ENCODE peak calls at places on chromosomes 3 and 15, in ten cellular contexts. J is skeletal muscle cell; R is astrocyte of the spinal cord; I is GM20000; Y is ecto neural progenitor cell; F is HT1080; V is ovary; W is CD8-positive, alpha-beta memory T cell; M is activated CD4-positive, alpha-beta T cell treated with anti-CD3 and anti-CD28 coated beads for 48 hours; A is stimulated activated effector memory CD8-positive, alpha-beta T cell treated with anti-CD3 and anti-CD28 coated beads, Interleukin-12 subunit alpha, Interleukin-12 subunit beta, amount 100 ng/mL, for 72 hours. U is an unnamed sample.

GRCh38 chr3:52205727-52206372 is 7.9 kb downstream of the ALAS1 start:
- DNase-seq in J (no peak), R (peak; percentile 39), I (no peak), Y (no peak), F (peak; percentile 62), V (no peak), W (no peak), M (no peak), A (no peak), U (peak; percentile 83)

GRCh38 chr3:172836390-172836997 is 86.0 kb downstream of the ECT2 start:
- DNase-seq in J (no peak), R (peak; percentile 49), I (no peak), Y (no peak), F (peak; percentile 59), V (no peak), W (no peak), M (peak; percentile 43), A (no peak), U (peak; percentile 72)

GRCh38 chr15:67178569-67179210 is 75.8 kb downstream of the AAGAB start:
- DNase-seq in J (peak; percentile 90), R (peak; percentile 99), I (no peak), Y (no peak), F (peak; percentile 98), V (peak; percentile 45), W (no peak), M (no peak), A (no peak), U (peak; percentile 98)

GRCh38 chr3:71395927-71396695 is 187.4 kb downstream of the FOXP1 start:
- DNase-seq in J (peak; percentile 52), R (peak; percentile 44), I (no peak), Y (no peak), F (peak; percentile 74), V (no peak), W (no peak), M (no peak), A (no peak), U (no peak)

GRCh38 chr15:51366911-51367310 is 25.5 kb downstream of the GLDN start:
- DNase-seq in J (no peak), R (peak; percentile 38), I (no peak), Y (no peak), F (peak; percentile 25), V (no peak), W (no peak), M (no peak), A (no peak), U (peak; percentile 47)

GRCh38 chr3:71585891-71586809 is 2.6 kb upstream of the FOXP1 start:
- DNase-seq in J (no peak), R (peak; percentile 74), I (peak; percentile 30), Y (no peak), F (peak; percentile 43), V (no peak), W (peak; percentile 46), M (peak; percentile 16), A (no peak), U (peak; percentile 48)

GRCh38 chr3:11140054-11140712 is 14.1 kb upstream of the HRH1 start:
- DNase-seq in J (no peak), R (peak; percentile 69), I (peak; percentile 67), Y (no peak), F (no peak), V (no peak), W (peak; percentile 9), M (peak; percentile 34), A (no peak), U (peak; percentile 33)

GRCh38 chr3:142560118-142560517 is 18.4 kb downstream of the ATR start:
- DNase-seq in J (no peak), R (no peak), I (no peak), Y (no peak), F (no peak), V (no peak), W (no peak), M (no peak), A (no peak), U (no peak)

GRCh38 chr3:16254933-16255725 is 9.6 kb downstream of the DPH3 start:
- DNase-seq in J (no peak), R (no peak), I (no peak), Y (no peak), F (no peak), V (no peak), W (no peak), M (no peak), A (no peak), U (no peak)

GRCh38 chr3:38122712-38123290 is 14.1 kb downstream of the ACAA1 start:
- DNase-seq in J (no peak), R (no peak), I (no peak), Y (peak; percentile 17), F (no peak), V (no peak), W (no peak), M (no peak), A (no peak), U (no peak)

GRCh38 chr15:80924278-80924677 is 65.3 kb downstream of the MESD start:
- DNase-seq in J (no peak), R (no peak), I (no peak), Y (no peak), F (no peak), V (no peak), W (no peak), M (no peak), A (no peak), U (no peak)

GRCh38 chr3:50502225-50502583 is 1.2 kb downstream of the CACNA2D2 start:
- DNase-seq in J (no peak), R (no peak), I (no peak), Y (no peak), F (no peak), V (no peak), W (no peak), M (no peak), A (no peak), U (no peak)

GRCh38 chr15:64888336-64888735 is 23.4 kb upstream of the ANKDD1A start:
- DNase-seq in J (no peak), R (no peak), I (no peak), Y (no peak), F (no peak), V (no peak), W (no peak), M (no peak), A (no peak), U (no peak)

GRCh38 chr15:28103831-28104230 is 4.7 kb upstream of the OCA2 start:
- DNase-seq in J (no peak), R (no peak), I (no peak), Y (peak; percentile 34), F (no peak), V (no peak), W (no peak), M (no peak), A (no peak), U (no peak)

GRCh38 chr3:58560771-58561311 is 16.4 kb downstream of the FAM107A start:
- DNase-seq in J (peak; percentile 78), R (peak; percentile 91), I (no peak), Y (peak; percentile 70), F (peak; percentile 97), V (no peak), W (no peak), M (no peak), A (no peak), U (peak; percentile 97)

GRCh38 chr3:38027466-38028465 is 1.7 kb downstream of the PLCD1 start:
- DNase-seq in J (no peak), R (no peak), I (no peak), Y (peak; percentile 44), F (no peak), V (no peak), W (no peak), M (no peak), A (no peak), U (no peak)

GRCh38 chr15:78243491-78243941 is 9.2 kb upstream of the ACSBG1 start:
- DNase-seq in J (no peak), R (peak; percentile 54), I (no peak), Y (no peak), F (peak; percentile 49), V (peak; percentile 44), W (no peak), M (no peak), A (no peak), U (peak; percentile 13)

GRCh38 chr15:90557651-90558084 is 27.9 kb downstream of the CRTC3 start:
- DNase-seq in J (no peak), R (peak; percentile 69), I (no peak), Y (no peak), F (no peak), V (peak; percentile 87), W (no peak), M (no peak), A (no peak), U (peak; percentile 18)

GRCh38 chr3:38563070-38563901 is 67.1 kb downstream of the EXOG start:
- DNase-seq in J (no peak), R (no peak), I (no peak), Y (no peak), F (no peak), V (no peak), W (no peak), M (no peak), A (no peak), U (no peak)

GRCh38 chr15:80093854-80094418 is 34.5 kb downstream of the ZFAND6 start:
- DNase-seq in J (no peak), R (no peak), I (no peak), Y (no peak), F (no peak), V (peak; percentile 31), W (no peak), M (peak; percentile 41), A (no peak), U (peak; percentile 68)

GRCh38 chr3:131616719-131617118 is 113.9 kb upstream of the MRPL3 start:
- DNase-seq in J (no peak), R (no peak), I (no peak), Y (no peak), F (no peak), V (no peak), W (no peak), M (no peak), A (no peak), U (no peak)

GRCh38 chr3:37987751-37988179 is 2.8 kb upstream of the VILL start:
- DNase-seq in J (no peak), R (no peak), I (no peak), Y (no peak), F (no peak), V (no peak), W (no peak), M (no peak), A (no peak), U (no peak)

GRCh38 chr3:158768361-158768787 is 33.5 kb upstream of the MFSD1 start:
- DNase-seq in J (peak; percentile 61), R (peak; percentile 76), I (no peak), Y (peak; percentile 59), F (peak; percentile 42), V (peak; percentile 71), W (no peak), M (no peak), A (no peak), U (peak; percentile 23)

GRCh38 chr3:58962816-58963215 is 87.0 kb downstream of the CFAP20DC start:
- DNase-seq in J (no peak), R (peak; percentile 11), I (no peak), Y (no peak), F (no peak), V (no peak), W (no peak), M (no peak), A (no peak), U (no peak)

GRCh38 chr15:98948941-98949340 is 58.7 kb downstream of the PGPEP1L start:
- DNase-seq in J (no peak), R (no peak), I (no peak), Y (no peak), F (no peak), V (no peak), W (no peak), M (no peak), A (no peak), U (no peak)

GRCh38 chr15:48413304-48413703 is 82.1 kb downstream of the DUT start:
- DNase-seq in J (peak; percentile 71), R (peak; percentile 45), I (no peak), Y (no peak), F (no peak), V (no peak), W (no peak), M (no peak), A (no peak), U (no peak)

GRCh38 chr15:90478981-90479481 is 50.7 kb upstream of the CRTC3 start:
- DNase-seq in J (no peak), R (peak; percentile 10), I (no peak), Y (no peak), F (no peak), V (no peak), W (no peak), M (no peak), A (no peak), U (no peak)

GRCh38 chr15:62781081-62781497 is 261.5 kb upstream of the TPM1 start:
- DNase-seq in J (no peak), R (no peak), I (no peak), Y (no peak), F (no peak), V (no peak), W (no peak), M (no peak), A (no peak), U (no peak)